ENCODE peak calls at places on chromosomes 5 and 9, in ten cellular contexts. M is hepatocyte; C is stimulated activated naive B cell treated with anti-CD40 and anti-IgM and Interleukin-4, amounts not matched to agents 10 μg/mL and 1 μg/mL and 100 μg/mL, for 72 hours; A is hippocampal formation; N is M059J; O is GM04503; D is C1 segment of cervical spinal cord; E is bronchial epithelial cell; Q is WTC11; L is AG04450. J is an unnamed sample.

GRCh38 chr9:105118646-105119045 is 125.8 kb upstream of the SLC44A1 start:
- DNase-seq in D (no peak), C (no peak), Q (no peak), A (no peak), O (no peak), E (no peak), M (no peak), N (no peak), L (no peak), J (no peak)

GRCh38 chr5:154753792-154754191 is 1.4 kb upstream of the LARP1 start:
- DNase-seq in E (peak), O (peak), M (peak), N (no peak), D (no peak), A (no peak), Q (no peak), C (no peak), L (peak), J (peak)

GRCh38 chr5:75468593-75468992 is 42.8 kb downstream of the CERT1 start:
- DNase-seq in N (no peak), Q (no peak), L (no peak), C (no peak), M (no peak), A (no peak), D (no peak), O (no peak), E (no peak), J (no peak)

GRCh38 chr5:141680178-141680577 is 1.9 kb downstream of the ARAP3 start:
- DNase-seq in Q (no peak), O (no peak), E (no peak), A (no peak), C (no peak), M (no peak), N (no peak), L (no peak), D (no peak), J (no peak)

GRCh38 chr9:125894566-125894965 is 147.4 kb downstream of the PBX3 start:
- DNase-seq in L (no peak), A (no peak), M (no peak), C (no peak), Q (no peak), O (no peak), D (no peak), N (no peak), E (peak), J (no peak)

GRCh38 chr5:55604611-55605067 is 69.9 kb upstream of the PLPP1 start:
- DNase-seq in N (peak), C (no peak), M (no peak), A (no peak), Q (no peak), O (peak), D (no peak), L (no peak), E (peak), J (no peak)

GRCh38 chr9:85600675-85601263 is 141.0 kb downstream of the AGTPBP1 start:
- DNase-seq in M (no peak), L (no peak), C (no peak), E (no peak), O (no peak), N (peak), Q (peak), D (no peak), A (no peak), J (no peak)

GRCh38 chr5:169688106-169688505 is 51.0 kb downstream of the DOCK2 start:
- DNase-seq in C (no peak), E (no peak), L (no peak), O (no peak), Q (no peak), N (no peak), A (no peak), D (no peak), M (no peak), J (no peak)

GRCh38 chr9:98086461-98086860 is 29.9 kb downstream of the NANS start:
- DNase-seq in M (no peak), A (no peak), L (no peak), D (no peak), E (no peak), O (no peak), N (no peak), C (no peak), Q (no peak), J (no peak)

GRCh38 chr9:108184941-108185340 is 670.8 kb downstream of the ACTL7B start:
- DNase-seq in N (peak), L (no peak), C (no peak), Q (no peak), O (no peak), M (peak), A (no peak), E (peak), D (no peak), J (no peak)

GRCh38 chr5:84383816-84384603 is 670 bp downstream of the EDIL3 start:
- DNase-seq in E (peak), M (peak), O (no peak), L (no peak), N (peak), Q (peak), D (peak), A (peak), C (no peak), J (no peak)

GRCh38 chr9:93667006-93667405 is 90.6 kb downstream of the PHF2 start:
- DNase-seq in C (no peak), M (no peak), A (no peak), Q (peak), D (no peak), N (no peak), O (no peak), L (no peak), E (no peak), J (no peak)

GRCh38 chr5:53327811-53328331 is 152.6 kb upstream of the FST start:
- DNase-seq in M (no peak), N (no peak), Q (no peak), C (no peak), D (no peak), E (no peak), O (no peak), A (no peak), L (no peak), J (no peak)

GRCh38 chr5:125321654-125322053 is 575.2 kb upstream of the ZNF608 start:
- DNase-seq in N (no peak), C (no peak), A (no peak), E (no peak), Q (no peak), D (no peak), M (no peak), O (no peak), L (no peak), J (no peak)

GRCh38 chr5:125372694-125373621 is 626.5 kb upstream of the ZNF608 start:
- DNase-seq in A (peak), O (peak), Q (no peak), L (peak), D (no peak), E (peak), M (peak), N (peak), C (no peak), J (peak)

GRCh38 chr5:68612972-68613371 is 397.4 kb downstream of the PIK3R1 start:
- DNase-seq in A (no peak), L (no peak), O (no peak), E (no peak), M (no peak), C (no peak), Q (no peak), D (no peak), N (no peak), J (no peak)

GRCh38 chr9:97501177-97501971 is at the start of gene TMOD1:
- DNase-seq in D (peak), E (no peak), O (no peak), N (peak), A (peak), Q (peak), C (peak), L (no peak), M (peak), J (no peak)

GRCh38 chr5:98909363-98909762 is 19.4 kb downstream of the CHD1 start:
- DNase-seq in N (no peak), A (no peak), C (no peak), L (no peak), M (no peak), E (no peak), Q (no peak), O (no peak), D (no peak), J (no peak)

GRCh38 chr5:125698420-125698819 is 724.8 kb upstream of the GRAMD2B start:
- DNase-seq in C (no peak), O (no peak), D (no peak), M (no peak), E (no peak), Q (no peak), A (no peak), L (no peak), N (no peak), J (no peak)

GRCh38 chr5:135030691-135031145 is 3.3 kb downstream of the PITX1 start:
- DNase-seq in Q (no peak), M (no peak), A (no peak), N (no peak), D (no peak), O (no peak), E (no peak), L (no peak), C (no peak), J (no peak)

GRCh38 chr5:1460054-1460682 is 14.9 kb upstream of the SLC6A3 start:
- DNase-seq in M (no peak), O (no peak), C (no peak), Q (no peak), L (no peak), A (no peak), D (no peak), N (no peak), E (no peak), J (no peak)

GRCh38 chr5:90518666-90519065 is 10.7 kb downstream of the LYSMD3 start:
- DNase-seq in O (no peak), A (no peak), M (no peak), L (no peak), E (peak), C (no peak), Q (no peak), D (no peak), N (no peak), J (peak)

GRCh38 chr5:132829742-132830435 is 558 bp downstream of the SHROOM1 start:
- DNase-seq in Q (peak), A (peak), D (peak), M (peak), C (peak), N (peak), L (no peak), E (peak), O (no peak), J (no peak)

J was measured in GM04504.